ENCODE peak calls at places on chromosomes 7 and 10, in seven cellular contexts. One of them, this sample, is unnamed.

GRCh38 chr7:111215550-111215949 is 124.6 kb downstream of the LRRN3 start:
- DNase-seq in fibroblast of pulmonary artery: no peak
- DNase-seq in brain microvascular endothelial cell: no peak
- DNase-seq in hepatocyte: no peak
- DNase-seq in tibial artery: no peak
- DNase-seq in breast epithelium: no peak
- DNase-seq in left ventricle myocardium inferior: no peak
- DNase-seq in this sample: no peak

GRCh38 chr7:17144313-17144712 is 154.1 kb upstream of the AHR start:
- DNase-seq in fibroblast of pulmonary artery: no peak
- DNase-seq in brain microvascular endothelial cell: peak
- DNase-seq in hepatocyte: no peak
- DNase-seq in tibial artery: no peak
- DNase-seq in breast epithelium: no peak
- DNase-seq in left ventricle myocardium inferior: no peak
- DNase-seq in this sample: no peak

GRCh38 chr7:98821348-98821747 is 48.5 kb downstream of the TMEM130 start:
- DNase-seq in fibroblast of pulmonary artery: no peak
- DNase-seq in brain microvascular endothelial cell: no peak
- DNase-seq in hepatocyte: no peak
- DNase-seq in tibial artery: no peak
- DNase-seq in breast epithelium: no peak
- DNase-seq in left ventricle myocardium inferior: no peak
- DNase-seq in this sample: no peak

GRCh38 chr7:137656227-137656849 is 190.4 kb downstream of the DGKI start:
- DNase-seq in fibroblast of pulmonary artery: peak
- DNase-seq in brain microvascular endothelial cell: peak
- DNase-seq in hepatocyte: peak
- DNase-seq in tibial artery: peak
- DNase-seq in breast epithelium: peak
- DNase-seq in left ventricle myocardium inferior: peak
- DNase-seq in this sample: peak

GRCh38 chr10:6528198-6528950 is 51.7 kb downstream of the PRKCQ start:
- DNase-seq in fibroblast of pulmonary artery: no peak
- DNase-seq in brain microvascular endothelial cell: no peak
- DNase-seq in hepatocyte: no peak
- DNase-seq in tibial artery: no peak
- DNase-seq in breast epithelium: no peak
- DNase-seq in left ventricle myocardium inferior: no peak
- DNase-seq in this sample: no peak

GRCh38 chr7:16712916-16713315 is 40.6 kb upstream of the TSPAN13 start:
- DNase-seq in fibroblast of pulmonary artery: no peak
- DNase-seq in brain microvascular endothelial cell: no peak
- DNase-seq in hepatocyte: no peak
- DNase-seq in tibial artery: no peak
- DNase-seq in breast epithelium: no peak
- DNase-seq in left ventricle myocardium inferior: no peak
- DNase-seq in this sample: no peak

GRCh38 chr7:114548576-114548975 is 134.0 kb downstream of the FOXP2 start:
- DNase-seq in fibroblast of pulmonary artery: peak
- DNase-seq in brain microvascular endothelial cell: no peak
- DNase-seq in hepatocyte: no peak
- DNase-seq in tibial artery: no peak
- DNase-seq in breast epithelium: no peak
- DNase-seq in left ventricle myocardium inferior: no peak
- DNase-seq in this sample: no peak

GRCh38 chr10:129122846-129123245 is 344.2 kb upstream of the MGMT start:
- DNase-seq in fibroblast of pulmonary artery: no peak
- DNase-seq in brain microvascular endothelial cell: no peak
- DNase-seq in hepatocyte: no peak
- DNase-seq in tibial artery: no peak
- DNase-seq in breast epithelium: no peak
- DNase-seq in left ventricle myocardium inferior: no peak
- DNase-seq in this sample: no peak

GRCh38 chr10:53379951-53380350 is 607.4 kb upstream of the MBL2 start:
- DNase-seq in fibroblast of pulmonary artery: no peak
- DNase-seq in brain microvascular endothelial cell: no peak
- DNase-seq in hepatocyte: peak
- DNase-seq in tibial artery: no peak
- DNase-seq in breast epithelium: no peak
- DNase-seq in left ventricle myocardium inferior: no peak
- DNase-seq in this sample: no peak

GRCh38 chr10:1938317-1938716 is 201.0 kb upstream of the ADARB2 start:
- DNase-seq in fibroblast of pulmonary artery: no peak
- DNase-seq in brain microvascular endothelial cell: no peak
- DNase-seq in hepatocyte: no peak
- DNase-seq in tibial artery: no peak
- DNase-seq in breast epithelium: no peak
- DNase-seq in left ventricle myocardium inferior: no peak
- DNase-seq in this sample: no peak

GRCh38 chr7:76343931-76344321 is 14.9 kb downstream of the YWHAG start:
- DNase-seq in fibroblast of pulmonary artery: no peak
- DNase-seq in brain microvascular endothelial cell: no peak
- DNase-seq in hepatocyte: no peak
- DNase-seq in tibial artery: no peak
- DNase-seq in breast epithelium: no peak
- DNase-seq in left ventricle myocardium inferior: no peak
- DNase-seq in this sample: no peak

GRCh38 chr10:69726850-69727249 is 74.9 kb upstream of the COL13A1 start:
- DNase-seq in fibroblast of pulmonary artery: no peak
- DNase-seq in brain microvascular endothelial cell: no peak
- DNase-seq in hepatocyte: no peak
- DNase-seq in tibial artery: no peak
- DNase-seq in breast epithelium: no peak
- DNase-seq in left ventricle myocardium inferior: no peak
- DNase-seq in this sample: no peak

GRCh38 chr7:78587443-78588044 is 789.0 kb downstream of the PHTF2 start:
- DNase-seq in fibroblast of pulmonary artery: peak
- DNase-seq in brain microvascular endothelial cell: no peak
- DNase-seq in hepatocyte: no peak
- DNase-seq in tibial artery: no peak
- DNase-seq in breast epithelium: no peak
- DNase-seq in left ventricle myocardium inferior: no peak
- DNase-seq in this sample: peak

GRCh38 chr10:78339251-78339650 is 305.6 kb downstream of the RPS24 start:
- DNase-seq in fibroblast of pulmonary artery: no peak
- DNase-seq in brain microvascular endothelial cell: no peak
- DNase-seq in hepatocyte: no peak
- DNase-seq in tibial artery: no peak
- DNase-seq in breast epithelium: peak
- DNase-seq in left ventricle myocardium inferior: no peak
- DNase-seq in this sample: no peak

GRCh38 chr10:11654659-11655058 is 43.2 kb upstream of the USP6NL start:
- DNase-seq in fibroblast of pulmonary artery: no peak
- DNase-seq in brain microvascular endothelial cell: no peak
- DNase-seq in hepatocyte: no peak
- DNase-seq in tibial artery: no peak
- DNase-seq in breast epithelium: no peak
- DNase-seq in left ventricle myocardium inferior: no peak
- DNase-seq in this sample: no peak

GRCh38 chr10:71748671-71749191 is 24.6 kb downstream of the VSIR start:
- DNase-seq in fibroblast of pulmonary artery: no peak
- DNase-seq in brain microvascular endothelial cell: no peak
- DNase-seq in hepatocyte: no peak
- DNase-seq in tibial artery: peak
- DNase-seq in breast epithelium: peak
- DNase-seq in left ventricle myocardium inferior: peak
- DNase-seq in this sample: no peak

GRCh38 chr7:143040209-143040710 is 11.9 kb upstream of the OR6V1 start:
- DNase-seq in fibroblast of pulmonary artery: no peak
- DNase-seq in brain microvascular endothelial cell: no peak
- DNase-seq in hepatocyte: peak
- DNase-seq in tibial artery: no peak
- DNase-seq in breast epithelium: no peak
- DNase-seq in left ventricle myocardium inferior: no peak
- DNase-seq in this sample: no peak

GRCh38 chr10:127832456-127832855 is 60.3 kb downstream of the CLRN3 start:
- DNase-seq in fibroblast of pulmonary artery: peak
- DNase-seq in brain microvascular endothelial cell: no peak
- DNase-seq in hepatocyte: no peak
- DNase-seq in tibial artery: no peak
- DNase-seq in breast epithelium: no peak
- DNase-seq in left ventricle myocardium inferior: no peak
- DNase-seq in this sample: peak

GRCh38 chr10:34186740-34187139 is 628.4 kb downstream of the PARD3 start:
- DNase-seq in fibroblast of pulmonary artery: no peak
- DNase-seq in brain microvascular endothelial cell: no peak
- DNase-seq in hepatocyte: no peak
- DNase-seq in tibial artery: no peak
- DNase-seq in breast epithelium: no peak
- DNase-seq in left ventricle myocardium inferior: no peak
- DNase-seq in this sample: peak

GRCh38 chr10:42979730-42980467 is 97.0 kb upstream of the RET start:
- DNase-seq in fibroblast of pulmonary artery: no peak
- DNase-seq in brain microvascular endothelial cell: no peak
- DNase-seq in hepatocyte: no peak
- DNase-seq in tibial artery: no peak
- DNase-seq in breast epithelium: no peak
- DNase-seq in left ventricle myocardium inferior: no peak
- DNase-seq in this sample: no peak

GRCh38 chr7:139693651-139694388 is 84.0 kb downstream of the HIPK2 start:
- DNase-seq in fibroblast of pulmonary artery: no peak
- DNase-seq in brain microvascular endothelial cell: no peak
- DNase-seq in hepatocyte: no peak
- DNase-seq in tibial artery: no peak
- DNase-seq in breast epithelium: no peak
- DNase-seq in left ventricle myocardium inferior: no peak
- DNase-seq in this sample: no peak

GRCh38 chr10:92832121-92832520 is 16.2 kb upstream of the EXOC6 start:
- DNase-seq in fibroblast of pulmonary artery: no peak
- DNase-seq in brain microvascular endothelial cell: no peak
- DNase-seq in hepatocyte: no peak
- DNase-seq in tibial artery: no peak
- DNase-seq in breast epithelium: no peak
- DNase-seq in left ventricle myocardium inferior: no peak
- DNase-seq in this sample: no peak

DNA sequence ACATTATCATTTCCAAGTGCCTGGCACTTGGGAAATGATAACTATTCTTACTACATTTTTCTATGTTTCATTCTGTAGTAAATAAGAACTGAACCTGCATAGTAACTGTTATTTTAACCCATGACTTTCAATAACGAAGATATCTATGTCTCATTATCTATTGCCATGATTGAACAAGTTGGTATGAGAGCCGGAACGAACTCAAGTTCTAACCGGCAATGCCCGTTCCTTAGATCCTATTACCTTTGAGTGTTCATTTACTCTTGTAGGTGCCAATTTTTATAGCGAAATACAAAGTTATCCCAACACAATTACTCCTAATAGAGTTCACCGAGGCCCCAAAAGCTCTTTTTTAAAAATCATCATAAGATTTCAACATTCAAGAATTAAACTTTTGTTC is 885 bp upstream of the MET start:
- DNase-seq in fibroblast of pulmonary artery: no peak
- DNase-seq in brain microvascular endothelial cell: no peak
- DNase-seq in hepatocyte: no peak
- DNase-seq in tibial artery: no peak
- DNase-seq in breast epithelium: no peak
- DNase-seq in left ventricle myocardium inferior: no peak
- DNase-seq in this sample: no peak
- H3K4me3 ChIP-seq in fibroblast of pulmonary artery: peak
- H3K4me3 ChIP-seq in brain microvascular endothelial cell: peak
- H3K4me3 ChIP-seq in hepatocyte: peak
- H3K4me3 ChIP-seq in tibial artery: peak
- H3K4me3 ChIP-seq in breast epithelium: peak
- H3K4me3 ChIP-seq in left ventricle myocardium inferior: peak
- H3K4me3 ChIP-seq in this sample: peak

DNA sequence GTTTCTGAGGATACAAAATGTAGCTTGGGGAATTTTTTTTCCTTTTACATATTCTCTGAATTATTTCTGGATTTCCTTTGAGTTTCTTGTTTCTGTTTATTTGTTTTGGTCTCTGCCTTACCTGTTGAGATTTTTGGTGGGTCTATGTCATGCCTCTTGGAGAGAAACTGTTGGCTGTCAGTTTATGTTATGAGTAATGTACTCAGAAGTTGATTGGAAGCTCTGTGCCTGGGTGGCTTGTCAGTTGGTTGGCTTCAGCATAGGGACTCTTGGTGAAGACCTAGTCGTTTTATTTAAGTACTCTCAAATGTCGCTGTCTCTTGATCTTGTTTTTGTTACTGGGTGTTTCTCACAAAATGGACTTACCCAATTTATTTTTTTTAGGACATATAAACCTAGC is 132.4 kb downstream of the CDK14 start:
- DNase-seq in fibroblast of pulmonary artery: no peak
- DNase-seq in brain microvascular endothelial cell: no peak
- DNase-seq in hepatocyte: no peak
- DNase-seq in tibial artery: no peak
- DNase-seq in breast epithelium: no peak
- DNase-seq in left ventricle myocardium inferior: no peak
- DNase-seq in this sample: no peak
- H3K4me3 ChIP-seq in fibroblast of pulmonary artery: no peak
- H3K4me3 ChIP-seq in brain microvascular endothelial cell: no peak
- H3K4me3 ChIP-seq in hepatocyte: no peak
- H3K4me3 ChIP-seq in tibial artery: no peak
- H3K4me3 ChIP-seq in breast epithelium: no peak
- H3K4me3 ChIP-seq in left ventricle myocardium inferior: no peak
- H3K4me3 ChIP-seq in this sample: no peak

GRCh38 chr10:103493911-103494877 is 689 bp downstream of the NEURL1 start:
- DNase-seq in fibroblast of pulmonary artery: no peak
- DNase-seq in brain microvascular endothelial cell: no peak
- DNase-seq in hepatocyte: peak
- DNase-seq in tibial artery: no peak
- DNase-seq in breast epithelium: no peak
- DNase-seq in left ventricle myocardium inferior: no peak
- DNase-seq in this sample: peak
- H3K4me3 ChIP-seq in fibroblast of pulmonary artery: peak
- H3K4me3 ChIP-seq in brain microvascular endothelial cell: no peak
- H3K4me3 ChIP-seq in hepatocyte: peak
- H3K4me3 ChIP-seq in tibial artery: peak
- H3K4me3 ChIP-seq in breast epithelium: peak
- H3K4me3 ChIP-seq in left ventricle myocardium inferior: peak
- H3K4me3 ChIP-seq in this sample: peak

GRCh38 chr10:48306265-48306869 is at the start of gene MAPK8:
- DNase-seq in fibroblast of pulmonary artery: peak
- DNase-seq in brain microvascular endothelial cell: peak
- DNase-seq in hepatocyte: peak
- DNase-seq in tibial artery: peak
- DNase-seq in breast epithelium: peak
- DNase-seq in left ventricle myocardium inferior: peak
- DNase-seq in this sample: peak

GRCh38 chr10:48309711-48310226 is 3.3 kb downstream of the MAPK8 start:
- DNase-seq in fibroblast of pulmonary artery: peak
- DNase-seq in brain microvascular endothelial cell: no peak
- DNase-seq in hepatocyte: peak
- DNase-seq in tibial artery: no peak
- DNase-seq in breast epithelium: no peak
- DNase-seq in left ventricle myocardium inferior: no peak
- DNase-seq in this sample: no peak

GRCh38 chr10:48305905-48306264 is 592 bp upstream of the MAPK8 start:
- DNase-seq in fibroblast of pulmonary artery: no peak
- DNase-seq in brain microvascular endothelial cell: no peak
- DNase-seq in hepatocyte: no peak
- DNase-seq in tibial artery: no peak
- DNase-seq in breast epithelium: no peak
- DNase-seq in left ventricle myocardium inferior: no peak
- DNase-seq in this sample: no peak

GRCh38 chr10:48306870-48307531 is 524 bp downstream of the MAPK8 start:
- DNase-seq in fibroblast of pulmonary artery: peak
- DNase-seq in brain microvascular endothelial cell: peak
- DNase-seq in hepatocyte: peak
- DNase-seq in tibial artery: peak
- DNase-seq in breast epithelium: no peak
- DNase-seq in left ventricle myocardium inferior: peak
- DNase-seq in this sample: peak

GRCh38 chr10:48307584-48307983 is 1.1 kb downstream of the MAPK8 start:
- DNase-seq in fibroblast of pulmonary artery: no peak
- DNase-seq in brain microvascular endothelial cell: no peak
- DNase-seq in hepatocyte: no peak
- DNase-seq in tibial artery: no peak
- DNase-seq in breast epithelium: no peak
- DNase-seq in left ventricle myocardium inferior: no peak
- DNase-seq in this sample: no peak
- H3K4me3 ChIP-seq in fibroblast of pulmonary artery: peak
- H3K4me3 ChIP-seq in brain microvascular endothelial cell: peak
- H3K4me3 ChIP-seq in hepatocyte: peak
- H3K4me3 ChIP-seq in tibial artery: peak
- H3K4me3 ChIP-seq in breast epithelium: peak
- H3K4me3 ChIP-seq in left ventricle myocardium inferior: peak
- H3K4me3 ChIP-seq in this sample: peak

This sample was measured in GM23338.